ENCODE peak calls at places on chromosomes 13 and 19, in four cellular contexts. V is dorsolateral prefrontal cortex, S is mesothelial cell of epicardium, Q is HFF-Myc. O is an unnamed sample.

GRCh38 chr13:61546413-61546812 is 130.8 kb upstream of the PCDH20 start:
- DNase-seq in Q (no peak), V (no peak), S (no peak), O (no peak)

GRCh38 chr19:41225238-41226052 is 6.4 kb downstream of the AXL start:
- DNase-seq in S (no peak), V (no peak), Q (peak; percentile 98), O (no peak)

GRCh38 chr19:12997225-12997966 is 2.1 kb downstream of the NFIX start:
- DNase-seq in V (no peak), S (no peak), Q (no peak), O (no peak)

GRCh38 chr13:19864339-19865309 is 1.2 kb upstream of the ZMYM5 start:
- DNase-seq in S (peak; percentile 37), Q (peak; percentile 46), V (peak; percentile 58), O (peak; percentile 71)

GRCh38 chr13:98484289-98485219 is 92.4 kb downstream of the STK24 start:
- DNase-seq in Q (no peak), V (no peak), S (no peak), O (no peak)

GRCh38 chr13:46817081-46817480 is 20.1 kb upstream of the ESD start:
- DNase-seq in Q (no peak), V (no peak), S (no peak), O (no peak)

GRCh38 chr19:38266070-38266469 is 1.7 kb downstream of the SPINT2 start:
- DNase-seq in Q (no peak), V (no peak), S (no peak), O (no peak)

GRCh38 chr13:60838581-60838980 is 441.6 kb downstream of the TDRD3 start:
- DNase-seq in S (no peak), Q (no peak), V (no peak), O (no peak)

GRCh38 chr19:9474975-9475374 is 23.4 kb downstream of the ZNF560 start:
- DNase-seq in Q (no peak), V (no peak), S (no peak), O (no peak)

GRCh38 chr19:6429419-6430221 is 3.9 kb downstream of the SLC25A41 start:
- DNase-seq in Q (no peak), S (no peak), V (no peak), O (no peak)
- TF ChIP-seq CTCF in Q (no peak), S (no peak), V (no peak), O (no peak)

GRCh38 chr19:4362871-4363545 is 19.6 kb downstream of the MPND start:
- DNase-seq in V (no peak), Q (no peak), S (no peak), O (no peak)
- TF ChIP-seq CTCF in V (no peak), Q (peak; percentile 25), S (no peak), O (no peak)

GRCh38 chr19:56299688-56300087 is 15.0 kb downstream of the ZSCAN5A start:
- DNase-seq in Q (no peak), S (no peak), V (no peak), O (no peak)

GRCh38 chr19:56297010-56297409 is 17.6 kb downstream of the ZSCAN5A start:
- DNase-seq in V (no peak), Q (no peak), S (no peak), O (no peak)

GRCh38 chr19:56304243-56304642 is 10.4 kb downstream of the ZSCAN5A start:
- DNase-seq in S (no peak), Q (no peak), V (no peak), O (no peak)

GRCh38 chr19:56301886-56302620 is 12.6 kb downstream of the ZSCAN5A start:
- DNase-seq in V (no peak), S (no peak), Q (no peak), O (no peak)

GRCh38 chr19:56301152-56301551 is 13.5 kb downstream of the ZSCAN5A start:
- DNase-seq in S (no peak), Q (no peak), V (no peak), O (no peak)
- TF ChIP-seq CTCF in S (peak; percentile 35), Q (no peak), V (no peak), O (no peak)

DNA sequence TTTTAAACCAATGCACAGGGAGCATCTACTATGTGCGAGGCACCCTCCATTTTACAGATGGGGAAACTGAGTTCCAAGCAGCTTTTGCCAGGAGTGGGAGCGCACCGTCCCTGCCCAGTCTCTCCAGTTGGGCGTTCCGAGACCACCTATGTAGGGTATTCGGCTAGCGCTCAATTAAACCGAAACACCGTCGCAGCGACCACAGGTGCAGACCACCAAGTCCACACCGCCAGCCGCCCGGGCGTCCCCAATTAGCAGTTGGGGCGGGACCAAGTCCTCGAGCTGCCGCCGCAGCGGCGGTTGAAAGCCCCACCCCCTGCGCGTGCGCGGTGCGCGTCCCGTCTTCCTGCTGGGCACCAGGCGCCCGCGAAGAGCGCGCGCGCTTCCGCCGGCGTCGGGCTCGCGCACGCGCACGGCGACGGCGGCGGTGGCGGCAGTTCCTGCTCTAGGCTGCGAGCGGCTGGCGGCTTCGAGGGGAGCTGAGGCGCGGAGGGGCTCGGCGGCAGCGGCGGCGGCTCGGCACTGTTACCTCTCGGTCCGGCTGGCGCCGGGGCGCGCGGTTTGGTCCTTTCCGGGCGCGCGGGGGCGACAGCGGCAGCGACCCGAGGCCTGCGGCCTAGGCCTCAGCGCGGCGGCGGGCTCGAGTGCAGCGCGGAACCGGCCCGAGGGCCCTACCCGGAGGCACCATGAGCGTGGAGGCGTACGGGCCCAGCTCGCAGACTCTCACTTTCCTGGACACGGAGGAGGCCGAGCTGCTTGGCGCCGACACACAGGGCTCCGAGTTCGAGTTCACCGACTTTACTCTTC is at the start of gene UPF1:
- DNase-seq in V (peak; percentile 90), Q (peak; percentile 57), S (peak; percentile 97), O (peak; percentile 96)
- TF ChIP-seq CTCF in V (peak; percentile 37), Q (no peak), S (no peak), O (no peak)

DNA sequence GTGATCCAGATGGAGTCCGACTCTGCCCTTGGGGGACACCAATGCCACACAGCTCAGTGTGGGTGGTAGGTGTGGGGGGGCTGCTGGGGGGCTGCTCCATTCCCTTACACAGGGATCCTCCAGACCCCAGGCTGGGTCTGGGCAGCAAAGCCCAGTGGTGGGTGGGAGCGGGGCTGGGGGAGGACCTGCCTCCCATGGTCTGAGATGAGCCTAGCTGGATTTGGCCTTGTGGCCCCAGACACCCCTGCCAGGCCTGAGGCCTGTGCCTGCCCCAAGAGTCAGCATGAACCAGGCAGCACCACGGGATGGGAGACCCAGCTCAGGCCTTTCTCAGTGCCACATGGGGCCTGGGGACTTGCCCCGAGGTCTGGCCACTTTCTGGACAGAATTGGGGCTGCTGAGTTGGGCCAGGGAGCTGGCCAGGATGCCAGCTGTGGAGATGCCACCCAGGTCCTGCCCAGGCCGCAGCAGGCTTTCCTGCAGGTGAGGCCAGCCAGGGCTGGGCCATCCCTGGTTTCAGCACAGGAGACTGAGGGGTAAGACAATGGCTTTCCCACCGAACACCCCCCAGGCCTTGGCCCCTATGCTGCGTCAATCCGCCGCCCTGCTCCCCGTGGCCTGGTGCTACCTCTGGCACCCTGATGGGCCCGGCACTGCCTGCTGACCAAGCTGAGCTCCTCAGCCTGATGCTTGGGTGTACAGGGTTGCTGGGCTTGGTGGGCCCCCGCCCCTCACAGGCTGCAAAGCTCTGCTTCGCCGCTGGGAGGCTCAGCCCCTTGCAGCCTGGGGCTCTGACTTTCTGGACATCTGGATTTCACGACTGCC is 24.2 kb downstream of the CEBPG start:
- DNase-seq in S (peak; percentile 17), V (peak; percentile 28), Q (no peak), O (no peak)
- TF ChIP-seq CTCF in S (peak; percentile 49), V (no peak), Q (peak; percentile 14), O (no peak)

GRCh38 chr13:50910483-50910805 is 853 bp downstream of the RNASEH2B start:
- DNase-seq in S (no peak), V (peak; percentile 45), Q (no peak), O (no peak)

GRCh38 chr13:50909605-50910482 is at the start of gene RNASEH2B:
- DNase-seq in Q (no peak), S (peak; percentile 39), V (peak; percentile 54), O (peak; percentile 68)

GRCh38 chr13:50905256-50905655 is 4.3 kb upstream of the RNASEH2B start:
- DNase-seq in V (no peak), Q (no peak), S (no peak), O (no peak)

GRCh38 chr13:50908371-50908770 is 1.2 kb upstream of the RNASEH2B start:
- DNase-seq in S (no peak), V (no peak), Q (no peak), O (no peak)

DNA sequence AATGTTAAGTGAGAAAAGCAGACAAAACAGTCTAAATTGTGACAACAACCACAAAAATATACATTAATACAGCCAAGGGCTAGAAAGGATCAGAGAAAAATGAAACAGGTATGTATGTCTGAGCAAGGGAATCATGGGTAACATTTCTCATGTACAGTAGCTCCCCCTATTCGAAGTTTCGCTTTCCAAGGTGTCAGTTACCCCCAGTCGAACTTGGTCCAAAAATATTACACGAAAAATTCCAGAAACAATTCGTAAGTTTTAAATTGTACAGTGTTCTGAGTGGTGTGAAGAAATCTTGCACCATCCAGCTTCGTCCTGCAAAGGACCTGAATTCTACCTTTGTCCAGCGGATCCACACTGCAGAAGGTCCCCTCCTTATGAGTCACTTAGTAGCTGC is 1.8 kb upstream of the RNASEH2B start:
- DNase-seq in Q (no peak), V (no peak), S (no peak), O (no peak)
- TF ChIP-seq CTCF in Q (no peak), V (no peak), S (no peak), O (no peak)

DNA sequence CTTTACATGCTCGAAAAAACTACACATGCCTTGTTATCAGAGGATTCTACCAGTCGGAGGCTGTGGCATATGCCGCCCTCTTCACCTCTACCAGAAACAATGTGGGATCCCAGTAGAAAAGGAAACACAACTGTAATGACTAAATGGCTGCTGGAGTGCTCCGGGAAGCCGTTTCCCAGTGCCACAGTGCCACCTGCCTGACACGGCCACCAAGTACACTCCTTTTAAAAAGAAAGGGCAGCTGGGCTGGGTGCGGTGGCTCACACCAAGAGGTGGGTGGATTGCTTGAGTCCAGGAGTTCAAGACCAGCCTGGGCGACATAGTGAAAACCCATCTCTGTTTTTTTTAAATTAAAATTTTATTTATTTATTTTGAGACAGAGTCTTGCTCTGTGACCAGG is 67.3 kb downstream of the TRPM4 start:
- DNase-seq in S (no peak), V (peak; percentile 53), Q (no peak), O (no peak)
- TF ChIP-seq CTCF in S (no peak), V (no peak), Q (peak; percentile 35), O (no peak)

DNA sequence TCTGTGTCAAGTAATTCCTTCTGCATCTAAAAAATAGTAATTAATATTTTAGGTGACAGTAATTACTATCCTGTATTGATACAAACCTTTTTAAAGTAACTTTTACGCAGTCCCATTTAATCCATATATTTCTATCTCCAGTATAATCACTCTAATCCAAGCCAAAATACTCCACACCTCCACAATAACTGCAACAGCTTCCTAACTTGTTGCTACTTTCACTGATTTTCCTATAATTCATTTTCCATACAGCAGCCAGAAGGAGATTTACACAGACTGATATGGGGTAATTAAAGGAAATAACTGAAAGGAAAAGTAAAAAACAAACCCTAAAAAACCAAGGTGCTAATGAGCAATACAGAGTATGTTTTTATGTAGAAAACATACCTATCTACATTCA is 64.9 kb downstream of the RBM26 start:
- DNase-seq in V (no peak), S (no peak), Q (no peak), O (no peak)
- TF ChIP-seq CTCF in V (no peak), S (no peak), Q (no peak), O (no peak)

O was measured in natural killer cell.